ENCODE peak calls at places on chromosomes 3 and 15, in eight cellular contexts. One of them, this sample, is unnamed.

GRCh38 chr15:51793521-51793920 is 35.9 kb upstream of the TMOD3 start:
- DNase-seq in tibial nerve: peak; percentile 24
- DNase-seq in stomach: peak; percentile 73
- DNase-seq in ovary: peak; percentile 66
- DNase-seq in body of pancreas: peak; percentile 64
- DNase-seq in adrenal gland: no peak
- DNase-seq in sigmoid colon: no peak
- DNase-seq in endothelial cell of umbilical vein: peak; percentile 92
- DNase-seq in this sample: no peak

GRCh38 chr3:69051796-69052566 is at the start of gene TMF1:
- DNase-seq in tibial nerve: peak; percentile 97
- DNase-seq in stomach: peak; percentile 99
- DNase-seq in adrenal gland: peak; percentile 97
- DNase-seq in endothelial cell of umbilical vein: peak; percentile 99
- DNase-seq in sigmoid colon: peak; percentile 99
- DNase-seq in ovary: peak; percentile 98
- DNase-seq in body of pancreas: peak; percentile 100
- DNase-seq in this sample: peak; percentile 97

GRCh38 chr15:78207641-78208340 is 26.6 kb downstream of the ACSBG1 start:
- DNase-seq in body of pancreas: no peak
- DNase-seq in endothelial cell of umbilical vein: no peak
- DNase-seq in ovary: no peak
- DNase-seq in tibial nerve: no peak
- DNase-seq in stomach: peak; percentile 15
- DNase-seq in sigmoid colon: no peak
- DNase-seq in adrenal gland: peak; percentile 11
- DNase-seq in this sample: peak; percentile 28

GRCh38 chr15:70466305-70466704 is 297.1 kb downstream of the UACA start:
- DNase-seq in ovary: no peak
- DNase-seq in body of pancreas: no peak
- DNase-seq in endothelial cell of umbilical vein: no peak
- DNase-seq in stomach: no peak
- DNase-seq in tibial nerve: no peak
- DNase-seq in sigmoid colon: no peak
- DNase-seq in adrenal gland: no peak
- DNase-seq in this sample: no peak

GRCh38 chr3:59385547-59385946 is 335.7 kb upstream of the CFAP20DC start:
- DNase-seq in adrenal gland: no peak
- DNase-seq in body of pancreas: no peak
- DNase-seq in endothelial cell of umbilical vein: no peak
- DNase-seq in sigmoid colon: no peak
- DNase-seq in ovary: no peak
- DNase-seq in tibial nerve: no peak
- DNase-seq in stomach: no peak
- DNase-seq in this sample: no peak

GRCh38 chr15:82093774-82094211 is 48.0 kb upstream of the MEX3B start:
- DNase-seq in endothelial cell of umbilical vein: peak; percentile 74
- DNase-seq in adrenal gland: no peak
- DNase-seq in ovary: no peak
- DNase-seq in body of pancreas: no peak
- DNase-seq in tibial nerve: no peak
- DNase-seq in sigmoid colon: no peak
- DNase-seq in stomach: no peak
- DNase-seq in this sample: no peak

GRCh38 chr3:111669926-111670630 is 74.9 kb upstream of the ZBED2 start:
- DNase-seq in body of pancreas: no peak
- DNase-seq in sigmoid colon: no peak
- DNase-seq in adrenal gland: no peak
- DNase-seq in stomach: no peak
- DNase-seq in tibial nerve: no peak
- DNase-seq in endothelial cell of umbilical vein: no peak
- DNase-seq in ovary: no peak
- DNase-seq in this sample: no peak

GRCh38 chr3:38115645-38116427 is 21.1 kb downstream of the ACAA1 start:
- DNase-seq in ovary: no peak
- DNase-seq in adrenal gland: no peak
- DNase-seq in endothelial cell of umbilical vein: no peak
- DNase-seq in tibial nerve: no peak
- DNase-seq in stomach: no peak
- DNase-seq in body of pancreas: no peak
- DNase-seq in sigmoid colon: peak; percentile 41
- DNase-seq in this sample: peak; percentile 42

GRCh38 chr3:168990111-168990510 is 673.4 kb downstream of the MECOM start:
- DNase-seq in body of pancreas: no peak
- DNase-seq in ovary: no peak
- DNase-seq in stomach: no peak
- DNase-seq in endothelial cell of umbilical vein: peak; percentile 30
- DNase-seq in adrenal gland: no peak
- DNase-seq in tibial nerve: no peak
- DNase-seq in sigmoid colon: no peak
- DNase-seq in this sample: no peak

GRCh38 chr15:57253082-57253481 is 123.2 kb upstream of the CGNL1 start:
- DNase-seq in stomach: no peak
- DNase-seq in adrenal gland: no peak
- DNase-seq in sigmoid colon: no peak
- DNase-seq in tibial nerve: no peak
- DNase-seq in ovary: no peak
- DNase-seq in body of pancreas: no peak
- DNase-seq in endothelial cell of umbilical vein: no peak
- DNase-seq in this sample: no peak

GRCh38 chr3:50406487-50406886 is 47.2 kb upstream of the TMEM115 start:
- DNase-seq in body of pancreas: no peak
- DNase-seq in adrenal gland: no peak
- DNase-seq in tibial nerve: no peak
- DNase-seq in stomach: no peak
- DNase-seq in endothelial cell of umbilical vein: no peak
- DNase-seq in ovary: no peak
- DNase-seq in sigmoid colon: no peak
- DNase-seq in this sample: no peak

GRCh38 chr3:60610441-60611112 is 640.7 kb downstream of the FHIT start:
- DNase-seq in ovary: no peak
- DNase-seq in sigmoid colon: peak; percentile 81
- DNase-seq in body of pancreas: peak; percentile 69
- DNase-seq in stomach: peak; percentile 29
- DNase-seq in tibial nerve: peak; percentile 31
- DNase-seq in endothelial cell of umbilical vein: no peak
- DNase-seq in adrenal gland: no peak
- DNase-seq in this sample: no peak

GRCh38 chr3:6041894-6042293 is 819.0 kb upstream of the GRM7 start:
- DNase-seq in sigmoid colon: no peak
- DNase-seq in body of pancreas: no peak
- DNase-seq in ovary: no peak
- DNase-seq in tibial nerve: no peak
- DNase-seq in adrenal gland: no peak
- DNase-seq in stomach: no peak
- DNase-seq in endothelial cell of umbilical vein: no peak
- DNase-seq in this sample: no peak

GRCh38 chr3:6047016-6047415 is 813.9 kb upstream of the GRM7 start:
- DNase-seq in stomach: no peak
- DNase-seq in endothelial cell of umbilical vein: no peak
- DNase-seq in adrenal gland: no peak
- DNase-seq in ovary: no peak
- DNase-seq in tibial nerve: no peak
- DNase-seq in body of pancreas: no peak
- DNase-seq in sigmoid colon: no peak
- DNase-seq in this sample: no peak
- H3K9me3 ChIP-seq in stomach: peaks cover 45% of the 10 kb centered on the region
- H3K9me3 ChIP-seq in endothelial cell of umbilical vein: peaks cover 10% of the 10 kb centered on the region
- H3K9me3 ChIP-seq in adrenal gland: no peaks in the 10 kb centered on the region
- H3K9me3 ChIP-seq in ovary: no peaks in the 10 kb centered on the region
- H3K9me3 ChIP-seq in tibial nerve: no peaks in the 10 kb centered on the region
- H3K9me3 ChIP-seq in body of pancreas: no peaks in the 10 kb centered on the region
- H3K9me3 ChIP-seq in sigmoid colon: no peaks in the 10 kb centered on the region
- H3K9me3 ChIP-seq in this sample: no peaks in the 10 kb centered on the region

GRCh38 chr3:142934897-142935269 is 28.6 kb downstream of the PAQR9 start:
- DNase-seq in tibial nerve: no peak
- DNase-seq in stomach: no peak
- DNase-seq in ovary: no peak
- DNase-seq in adrenal gland: no peak
- DNase-seq in endothelial cell of umbilical vein: no peak
- DNase-seq in body of pancreas: no peak
- DNase-seq in sigmoid colon: no peak
- DNase-seq in this sample: no peak
- TF ChIP-seq POLR2A in tibial nerve: no peak
- TF ChIP-seq POLR2A in stomach: no peak
- TF ChIP-seq POLR2A in ovary: no peak
- TF ChIP-seq POLR2A in adrenal gland: no peak
- TF ChIP-seq POLR2A in endothelial cell of umbilical vein: no peak
- TF ChIP-seq POLR2A in body of pancreas: no peak
- TF ChIP-seq POLR2A in sigmoid colon: no peak
- TF ChIP-seq POLR2A in this sample: no peak

GRCh38 chr15:58886921-58887320 is 46.6 kb downstream of the SLTM start:
- DNase-seq in sigmoid colon: no peak
- DNase-seq in adrenal gland: no peak
- DNase-seq in endothelial cell of umbilical vein: no peak
- DNase-seq in stomach: no peak
- DNase-seq in ovary: no peak
- DNase-seq in body of pancreas: no peak
- DNase-seq in tibial nerve: no peak
- DNase-seq in this sample: no peak

GRCh38 chr15:58889363-58889762 is 44.1 kb downstream of the SLTM start:
- DNase-seq in endothelial cell of umbilical vein: no peak
- DNase-seq in adrenal gland: no peak
- DNase-seq in tibial nerve: no peak
- DNase-seq in sigmoid colon: no peak
- DNase-seq in body of pancreas: no peak
- DNase-seq in ovary: no peak
- DNase-seq in stomach: no peak
- DNase-seq in this sample: no peak
- H3K36me3 ChIP-seq in endothelial cell of umbilical vein: peaks cover 15% of the 10 kb centered on the region
- H3K36me3 ChIP-seq in adrenal gland: no peaks in the 10 kb centered on the region
- H3K36me3 ChIP-seq in tibial nerve: peaks cover 100% of the 10 kb centered on the region
- H3K36me3 ChIP-seq in sigmoid colon: peaks cover 64% of the 10 kb centered on the region
- H3K36me3 ChIP-seq in body of pancreas: peaks cover 22% of the 10 kb centered on the region
- H3K36me3 ChIP-seq in ovary: no peaks in the 10 kb centered on the region
- H3K36me3 ChIP-seq in stomach: peaks cover 100% of the 10 kb centered on the region
- H3K36me3 ChIP-seq in this sample: no peaks in the 10 kb centered on the region

GRCh38 chr15:20280933-20281463 is 260.6 kb downstream of the GOLGA6L6 start:
- DNase-seq in ovary: no peak
- DNase-seq in stomach: no peak
- DNase-seq in body of pancreas: no peak
- DNase-seq in endothelial cell of umbilical vein: no peak
- DNase-seq in sigmoid colon: no peak
- DNase-seq in adrenal gland: no peak
- DNase-seq in tibial nerve: no peak
- DNase-seq in this sample: peak; percentile 44
- H3K9me3 ChIP-seq in ovary: no peaks in the 10 kb centered on the region
- H3K9me3 ChIP-seq in stomach: peaks cover 57% of the 10 kb centered on the region
- H3K9me3 ChIP-seq in body of pancreas: no peaks in the 10 kb centered on the region
- H3K9me3 ChIP-seq in endothelial cell of umbilical vein: peaks cover 18% of the 10 kb centered on the region
- H3K9me3 ChIP-seq in sigmoid colon: peaks cover 25% of the 10 kb centered on the region
- H3K9me3 ChIP-seq in adrenal gland: no peaks in the 10 kb centered on the region
- H3K9me3 ChIP-seq in tibial nerve: no peaks in the 10 kb centered on the region
- H3K9me3 ChIP-seq in this sample: no peaks in the 10 kb centered on the region

GRCh38 chr3:16508242-16508575 is 5.3 kb downstream of the RFTN1 start:
- DNase-seq in stomach: no peak
- DNase-seq in adrenal gland: no peak
- DNase-seq in body of pancreas: no peak
- DNase-seq in sigmoid colon: no peak
- DNase-seq in ovary: no peak
- DNase-seq in endothelial cell of umbilical vein: no peak
- DNase-seq in tibial nerve: no peak
- DNase-seq in this sample: no peak

GRCh38 chr3:16506884-16507409 is 6.6 kb downstream of the RFTN1 start:
- DNase-seq in tibial nerve: no peak
- DNase-seq in stomach: no peak
- DNase-seq in sigmoid colon: no peak
- DNase-seq in body of pancreas: no peak
- DNase-seq in ovary: no peak
- DNase-seq in adrenal gland: no peak
- DNase-seq in endothelial cell of umbilical vein: no peak
- DNase-seq in this sample: no peak

GRCh38 chr3:16508591-16508995 is 4.9 kb downstream of the RFTN1 start:
- DNase-seq in ovary: no peak
- DNase-seq in stomach: no peak
- DNase-seq in body of pancreas: no peak
- DNase-seq in tibial nerve: no peak
- DNase-seq in adrenal gland: no peak
- DNase-seq in endothelial cell of umbilical vein: no peak
- DNase-seq in sigmoid colon: no peak
- DNase-seq in this sample: no peak

GRCh38 chr3:16506451-16506850 is 7.0 kb downstream of the RFTN1 start:
- DNase-seq in ovary: no peak
- DNase-seq in adrenal gland: no peak
- DNase-seq in endothelial cell of umbilical vein: no peak
- DNase-seq in tibial nerve: no peak
- DNase-seq in body of pancreas: no peak
- DNase-seq in stomach: no peak
- DNase-seq in sigmoid colon: no peak
- DNase-seq in this sample: no peak

GRCh38 chr3:16507540-16508241 is 5.8 kb downstream of the RFTN1 start:
- DNase-seq in tibial nerve: no peak
- DNase-seq in body of pancreas: no peak
- DNase-seq in sigmoid colon: no peak
- DNase-seq in ovary: no peak
- DNase-seq in endothelial cell of umbilical vein: no peak
- DNase-seq in adrenal gland: no peak
- DNase-seq in stomach: no peak
- DNase-seq in this sample: no peak
- TF ChIP-seq POLR2A in tibial nerve: no peak
- TF ChIP-seq POLR2A in body of pancreas: no peak
- TF ChIP-seq POLR2A in sigmoid colon: no peak
- TF ChIP-seq POLR2A in ovary: no peak
- TF ChIP-seq POLR2A in endothelial cell of umbilical vein: no peak
- TF ChIP-seq POLR2A in adrenal gland: no peak
- TF ChIP-seq POLR2A in stomach: no peak
- TF ChIP-seq POLR2A in this sample: no peak